ENCODE peak calls at places on chromosome 2, in nine cellular contexts. H, I, R, W, X, J, Q, Y and V are unnamed samples. For H3K4me1, the result is how much of the 10 kb centered on the place peaks cover.

GRCh38 chr2:226187126-226187525 is 612.5 kb downstream of the IRS1 start:
- DNase-seq in H (no peak), I (no peak), R (no peak), W (no peak), X (no peak), J (no peak), Q (no peak), Y (no peak), V (no peak)

GRCh38 chr2:185608799-185609198 is 129.8 kb upstream of the FSIP2 start:
- DNase-seq in H (no peak), I (no peak), R (no peak), W (no peak), X (no peak), J (no peak), Q (no peak), Y (no peak), V (no peak)

GRCh38 chr2:11752906-11753305 is 6.5 kb downstream of the LPIN1 start:
- DNase-seq in H (no peak), I (no peak), R (no peak), W (no peak), X (no peak), J (no peak), Q (no peak), Y (no peak), V (no peak)

GRCh38 chr2:64699712-64700111 is 46.0 kb upstream of the SERTAD2 start:
- DNase-seq in H (no peak), I (no peak), R (no peak), W (peak), X (peak), J (no peak), Q (no peak), Y (peak), V (no peak)

GRCh38 chr2:45962522-45962921 is 311.0 kb downstream of the PRKCE start:
- DNase-seq in H (no peak), I (no peak), R (no peak), W (no peak), X (no peak), J (no peak), Q (peak), Y (no peak), V (no peak)

GRCh38 chr2:204177977-204178522 is 241.5 kb downstream of the ICOS start:
- DNase-seq in H (peak), I (peak), R (peak), W (peak), X (peak), J (no peak), Q (peak), Y (peak), V (peak)

GRCh38 chr2:111068435-111069058 is 52.2 kb upstream of the BCL2L11 start:
- DNase-seq in H (no peak), I (no peak), R (no peak), W (peak), X (no peak), J (no peak), Q (no peak), Y (peak), V (no peak)

GRCh38 chr2:33221046-33221784 is 255.2 kb upstream of the RASGRP3 start:
- DNase-seq in H (no peak), I (no peak), R (no peak), W (no peak), X (no peak), J (no peak), Q (no peak), Y (no peak), V (no peak)

GRCh38 chr2:188875104-188875503 is 99.1 kb upstream of the COL3A1 start:
- DNase-seq in H (no peak), I (no peak), R (no peak), W (no peak), X (no peak), J (no peak), Q (no peak), Y (no peak), V (no peak)

GRCh38 chr2:235765181-235765820 is 271.5 kb downstream of the AGAP1 start:
- DNase-seq in H (no peak), I (no peak), R (no peak), W (peak), X (no peak), J (no peak), Q (peak), Y (no peak), V (no peak)

GRCh38 chr2:146987996-146988395 is 856.8 kb upstream of the ACVR2A start:
- DNase-seq in H (no peak), I (no peak), R (no peak), W (no peak), X (no peak), J (no peak), Q (no peak), Y (no peak), V (no peak)

DNA sequence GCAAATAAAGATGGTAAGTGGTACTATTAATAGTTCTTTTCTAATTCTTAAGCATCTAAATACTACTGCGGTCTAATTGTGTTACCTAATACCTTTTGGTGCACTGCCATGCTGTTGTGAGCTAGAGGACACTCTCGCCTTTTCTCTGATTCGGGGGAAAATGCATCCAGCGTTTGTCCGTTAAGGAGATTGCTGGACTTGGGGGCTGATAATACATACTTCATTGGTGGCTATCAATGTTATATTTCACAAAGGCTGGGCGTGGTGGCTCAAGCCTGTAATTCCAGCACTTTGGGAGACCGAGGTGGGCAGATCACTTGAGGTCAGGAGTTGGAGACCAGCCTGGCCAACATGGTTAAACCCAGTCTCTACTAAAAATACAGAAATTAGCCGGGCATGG is 141.7 kb upstream of the TWIST2 start:
- DNase-seq in H (no peak), I (no peak), R (no peak), W (peak), X (no peak), J (no peak), Q (no peak), Y (no peak), V (no peak)
- H3K27ac ChIP-seq in H (no peak), I (no peak), R (no peak), W (no peak), X (no peak), J (no peak), Q (no peak), Y (no peak), V (no peak)

DNA sequence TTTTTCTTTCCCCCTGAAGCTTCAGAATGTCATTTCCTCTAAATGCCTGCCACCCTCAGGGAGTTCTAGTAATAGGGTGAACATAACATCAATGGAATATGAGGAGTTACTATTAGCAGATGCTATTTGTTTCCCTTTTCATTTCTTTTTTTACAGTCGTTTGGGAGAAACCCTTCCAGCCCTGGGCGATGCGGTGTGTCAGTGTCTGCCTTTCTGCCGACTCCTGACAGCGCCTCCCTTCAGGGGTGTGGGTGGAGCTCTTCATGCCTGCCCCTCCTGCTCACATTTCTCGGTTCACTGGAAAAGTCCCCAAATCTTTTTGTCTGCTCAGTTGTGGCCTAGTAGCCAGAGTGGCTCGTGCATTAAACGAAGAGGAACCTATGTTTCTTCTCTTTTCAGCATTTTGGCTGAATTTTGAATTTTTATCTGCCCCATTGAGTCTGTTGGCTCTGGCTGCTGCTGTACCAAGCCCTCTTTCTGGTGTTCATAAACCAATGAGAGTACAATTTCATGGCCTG is 72.3 kb downstream of the FMNL2 start:
- DNase-seq in H (no peak), I (no peak), R (peak), W (peak), X (peak), J (peak), Q (peak), Y (peak), V (no peak)
- H3K4me1 ChIP-seq in H (under half), I (half or more), R (half or more), W (under half), X (under half), J (half or more), Q (under half), Y (half or more), V (under half)

GRCh38 chr2:9278439-9278838 is 71.8 kb downstream of the ASAP2 start:
- DNase-seq in H (no peak), I (no peak), R (no peak), W (no peak), X (no peak), J (no peak), Q (no peak), Y (no peak), V (no peak)
- H3K27ac ChIP-seq in H (no peak), I (no peak), R (no peak), W (no peak), X (no peak), J (no peak), Q (no peak), Y (no peak), V (no peak)

DNA sequence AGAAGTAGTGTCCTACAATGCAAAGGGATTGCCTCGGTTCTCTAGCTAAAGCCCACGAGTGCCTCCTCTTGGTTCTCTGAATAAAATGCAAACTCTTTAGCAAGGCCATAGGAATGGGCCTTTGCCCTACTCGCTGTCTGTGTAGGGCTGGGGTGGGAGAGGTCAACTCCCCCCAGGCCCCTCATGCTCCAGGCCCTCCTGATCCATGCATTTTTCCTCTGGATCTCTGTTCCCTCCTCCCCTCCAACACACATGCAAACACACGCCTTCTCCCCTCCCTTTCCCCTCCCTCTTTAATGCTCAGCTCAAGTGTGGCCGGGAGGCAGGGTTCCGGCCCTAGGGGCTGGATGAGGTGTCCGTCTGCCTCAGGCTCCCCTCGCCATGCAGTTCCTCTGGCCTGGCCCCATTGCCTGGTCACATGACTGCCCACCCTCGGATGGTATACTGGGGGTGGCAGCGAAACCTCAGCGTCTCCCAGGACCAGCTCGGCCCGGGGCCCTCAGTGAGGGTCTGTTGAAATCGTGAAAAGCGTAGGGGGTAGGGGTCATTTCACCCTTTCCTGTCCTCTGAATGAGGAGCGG is 14.9 kb upstream of the KLF11 start:
- DNase-seq in H (no peak), I (no peak), R (no peak), W (peak), X (no peak), J (no peak), Q (no peak), Y (peak), V (no peak)
- H3K4me1 ChIP-seq in H (under half), I (under half), R (under half), W (under half), X (under half), J (under half), Q (under half), Y (under half), V (under half)

GRCh38 chr2:218262631-218263586 is 2.1 kb downstream of the GPBAR1 start:
- DNase-seq in H (no peak), I (no peak), R (no peak), W (no peak), X (no peak), J (peak), Q (peak), Y (no peak), V (no peak)
- H3K27ac ChIP-seq in H (no peak), I (no peak), R (peak), W (no peak), X (no peak), J (peak), Q (no peak), Y (no peak), V (no peak)